ENCODE peak calls at places on chromosomes 1 and 21, in ten cellular contexts. P, J, U, R, Q, O, C, V, F and A are unnamed samples.

GRCh38 chr1:205044745-205045144 is 1.7 kb downstream of the CNTN2 start:
- DNase-seq in U (no peak), F (no peak), J (no peak), P (no peak), V (no peak), Q (no peak), R (no peak), O (peak), C (no peak), A (no peak)

GRCh38 chr1:228291906-228292608 is 84.2 kb downstream of the OBSCN start:
- DNase-seq in R (no peak), P (no peak), J (no peak), U (no peak), Q (no peak), V (no peak), F (peak), O (no peak), C (no peak), A (no peak)

GRCh38 chr1:68204965-68205630 is 27.2 kb downstream of the WLS start:
- DNase-seq in O (no peak), J (no peak), P (no peak), U (no peak), V (peak), Q (no peak), F (no peak), C (no peak), R (no peak), A (peak)

GRCh38 chr1:152860129-152860528 is 333 bp downstream of the LCE7A start:
- DNase-seq in U (no peak), V (no peak), O (no peak), P (no peak), F (no peak), Q (no peak), J (no peak), C (no peak), R (no peak), A (no peak)

GRCh38 chr1:145804235-145805045 is 19.5 kb downstream of the RNF115 start:
- DNase-seq in J (no peak), P (peak), U (no peak), C (no peak), R (no peak), V (no peak), Q (no peak), F (no peak), O (no peak), A (no peak)

GRCh38 chr1:225412301-225412700 is 15.5 kb downstream of the LBR start:
- DNase-seq in R (no peak), C (no peak), J (no peak), F (no peak), Q (no peak), O (no peak), V (peak), U (no peak), P (no peak), A (no peak)

GRCh38 chr1:21651214-21652042 is 17.7 kb downstream of the RAP1GAP start:
- DNase-seq in C (peak), P (no peak), Q (peak), F (no peak), U (no peak), R (no peak), V (peak), J (peak), O (peak), A (peak)

GRCh38 chr1:201266774-201267173 is 16.5 kb upstream of the PKP1 start:
- DNase-seq in R (no peak), F (peak), J (no peak), Q (no peak), O (no peak), U (peak), C (no peak), V (no peak), P (no peak), A (no peak)

GRCh38 chr1:186429017-186429416 is 31.9 kb downstream of the PDC start:
- DNase-seq in O (no peak), V (no peak), J (no peak), C (no peak), Q (no peak), P (no peak), R (no peak), U (no peak), F (no peak), A (no peak)

GRCh38 chr1:201021333-201022177 is 2.0 kb downstream of the KIF21B start:
- DNase-seq in U (no peak), P (no peak), J (peak), O (no peak), R (peak), C (no peak), F (no peak), V (no peak), Q (no peak), A (no peak)

GRCh38 chr21:40753756-40754155 is 93.2 kb downstream of the DSCAM start:
- DNase-seq in J (no peak), C (no peak), F (no peak), Q (no peak), R (no peak), V (no peak), O (peak), U (no peak), P (no peak), A (no peak)

GRCh38 chr1:155457237-155457636 is 105.4 kb downstream of the ASH1L start:
- DNase-seq in J (no peak), Q (no peak), O (no peak), R (no peak), V (no peak), U (no peak), P (no peak), F (no peak), C (no peak), A (no peak)

GRCh38 chr21:38300180-38300579 is 43.4 kb downstream of the KCNJ15 start:
- DNase-seq in P (no peak), V (no peak), J (no peak), O (no peak), Q (no peak), F (no peak), R (no peak), U (no peak), C (no peak), A (no peak)

GRCh38 chr1:103250441-103250861 is 142.1 kb upstream of the COL11A1 start:
- DNase-seq in U (no peak), R (no peak), F (peak), J (no peak), C (no peak), Q (no peak), V (no peak), P (no peak), O (no peak), A (no peak)

GRCh38 chr1:201676061-201676644 is 137.2 kb downstream of the NAV1 start:
- DNase-seq in R (no peak), U (no peak), Q (no peak), O (peak), C (peak), V (peak), F (peak), J (peak), P (no peak), A (peak)

GRCh38 chr21:32916522-32917099 is 109.1 kb upstream of the OLIG2 start:
- DNase-seq in P (no peak), Q (no peak), O (no peak), C (no peak), R (peak), J (no peak), V (no peak), F (no peak), U (no peak), A (no peak)

GRCh38 chr1:150557065-150557600 is 7.9 kb downstream of the ADAMTSL4 start:
- DNase-seq in J (peak), C (no peak), R (no peak), U (no peak), Q (no peak), P (no peak), V (no peak), F (no peak), O (no peak), A (no peak)

GRCh38 chr1:223186800-223187199 is 43.8 kb upstream of the TLR5 start:
- DNase-seq in P (no peak), C (no peak), R (no peak), Q (no peak), F (no peak), J (no peak), U (no peak), O (no peak), V (no peak), A (no peak)

GRCh38 chr1:59926381-59927243 is at the start of gene CYP2J2:
- DNase-seq in P (no peak), F (peak), V (peak), J (peak), U (peak), O (peak), C (peak), Q (peak), R (no peak), A (peak)

GRCh38 chr1:93140106-93140505 is 40.1 kb downstream of the TMED5 start:
- DNase-seq in C (no peak), J (no peak), R (no peak), Q (no peak), F (no peak), U (no peak), P (no peak), V (no peak), O (no peak), A (no peak)

GRCh38 chr1:48228156-48228555 is 5.6 kb downstream of the SLC5A9 start:
- DNase-seq in V (no peak), F (no peak), U (no peak), C (no peak), P (no peak), J (no peak), R (no peak), Q (no peak), O (peak), A (no peak)

GRCh38 chr21:17416139-17416538 is 96.7 kb upstream of the CXADR start:
- DNase-seq in F (peak), R (no peak), V (no peak), C (no peak), Q (no peak), O (no peak), J (no peak), P (no peak), U (no peak), A (no peak)

GRCh38 chr1:79295967-79296366 is 289.4 kb upstream of the ADGRL4 start:
- DNase-seq in U (no peak), V (no peak), O (no peak), R (no peak), J (no peak), F (no peak), P (no peak), Q (no peak), C (no peak), A (no peak)

GRCh38 chr1:233289676-233290075 is 5.8 kb downstream of the PCNX2 start:
- DNase-seq in Q (no peak), F (no peak), C (no peak), U (no peak), O (no peak), J (no peak), R (no peak), V (peak), P (no peak), A (peak)

GRCh38 chr1:50832167-50832566 is 127.9 kb downstream of the FAF1 start:
- DNase-seq in V (no peak), Q (no peak), F (no peak), J (no peak), R (no peak), P (no peak), U (no peak), C (no peak), O (no peak), A (no peak)

GRCh38 chr1:82160036-82160435 is 359.3 kb downstream of the ADGRL2 start:
- DNase-seq in C (no peak), Q (no peak), F (peak), R (no peak), J (no peak), V (no peak), P (no peak), O (no peak), U (no peak), A (no peak)

GRCh38 chr21:46543306-46543705 is 61.6 kb downstream of the S100B start:
- DNase-seq in O (no peak), F (no peak), Q (no peak), U (no peak), V (no peak), R (no peak), P (no peak), J (no peak), C (no peak), A (no peak)

GRCh38 chr21:39103689-39104088 is 79.6 kb downstream of the PSMG1 start:
- DNase-seq in O (no peak), C (no peak), F (no peak), P (no peak), R (no peak), J (no peak), Q (no peak), V (no peak), U (peak), A (no peak)

GRCh38 chr1:53344921-53345838 is 17.3 kb upstream of the LRP8 start:
- DNase-seq in P (no peak), O (no peak), J (no peak), Q (no peak), C (peak), R (no peak), V (no peak), F (no peak), U (peak), A (no peak)

GRCh38 chr1:12527564-12527963 is 90.4 kb downstream of the DHRS3 start:
- DNase-seq in U (no peak), C (no peak), Q (no peak), O (no peak), F (no peak), J (no peak), P (no peak), V (peak), R (no peak), A (peak)

GRCh38 chr1:12525311-12526181 is 92.5 kb downstream of the DHRS3 start:
- DNase-seq in V (peak), C (no peak), J (peak), R (no peak), P (no peak), F (peak), Q (no peak), U (peak), O (no peak), A (peak)

GRCh38 chr1:12529640-12530174 is 88.3 kb downstream of the DHRS3 start:
- DNase-seq in U (no peak), J (no peak), V (no peak), O (no peak), Q (no peak), R (no peak), C (no peak), P (no peak), F (no peak), A (no peak)

GRCh38 chr1:12530462-12531168 is 87.4 kb downstream of the DHRS3 start:
- DNase-seq in Q (no peak), C (no peak), O (no peak), P (no peak), V (no peak), F (no peak), U (no peak), R (no peak), J (no peak), A (no peak)

DNA sequence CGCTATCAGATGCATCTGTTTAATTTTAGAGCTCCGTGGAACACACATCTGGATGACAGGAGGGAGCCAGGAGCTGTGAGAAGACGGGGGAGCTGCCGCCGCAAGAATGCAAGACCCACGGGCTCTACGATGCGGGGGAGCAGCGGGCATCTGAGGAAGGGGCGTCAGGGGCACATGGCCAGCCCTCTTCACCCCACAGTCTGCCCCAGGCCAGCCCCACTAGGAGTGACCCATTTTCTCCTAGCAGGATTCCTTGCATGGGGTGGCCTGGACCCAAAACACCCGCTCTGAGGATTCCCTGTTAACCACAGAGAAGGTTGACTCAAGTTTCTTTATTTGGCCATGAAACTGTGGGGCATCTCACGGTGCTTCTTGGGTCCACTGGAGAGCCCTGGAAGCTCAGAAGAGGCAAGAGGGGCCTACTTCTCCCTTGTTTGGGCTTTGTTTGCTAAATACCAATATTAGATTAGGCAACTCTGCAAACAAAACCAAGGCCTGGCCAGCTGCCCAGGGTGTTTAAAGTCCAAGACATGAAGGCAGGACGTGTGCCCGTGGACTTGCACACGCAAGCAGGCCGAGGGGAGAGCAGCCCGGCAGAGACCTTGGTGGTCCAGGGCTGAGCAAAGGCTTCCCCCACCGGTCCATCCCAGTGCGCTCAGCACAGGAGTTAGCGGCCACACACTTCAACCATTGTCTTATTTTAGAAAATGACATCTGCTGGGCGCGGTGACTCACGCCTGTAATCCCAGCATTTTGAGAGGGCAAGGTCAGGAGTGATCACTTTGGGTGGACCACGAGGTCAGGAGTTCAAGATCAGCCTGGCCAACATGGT is 89.8 kb downstream of the DHRS3 start:
- DNase-seq in C (no peak), V (peak), F (peak), R (no peak), J (peak), U (peak), Q (no peak), O (no peak), P (no peak), A (peak)
- TF ChIP-seq CTCF in C (no peak), V (no peak), F (no peak), R (no peak), J (no peak), U (no peak), Q (no peak), O (no peak), P (no peak), A (no peak)

GRCh38 chr1:167599839-167600581 is 30.0 kb upstream of the RCSD1 start:
- DNase-seq in F (peak), R (peak), J (peak), O (peak), P (no peak), V (peak), U (peak), Q (no peak), C (peak), A (peak)
- TF ChIP-seq CTCF in F (peak), R (peak), J (peak), O (peak), P (peak), V (peak), U (no peak), Q (peak), C (peak), A (peak)

DNA sequence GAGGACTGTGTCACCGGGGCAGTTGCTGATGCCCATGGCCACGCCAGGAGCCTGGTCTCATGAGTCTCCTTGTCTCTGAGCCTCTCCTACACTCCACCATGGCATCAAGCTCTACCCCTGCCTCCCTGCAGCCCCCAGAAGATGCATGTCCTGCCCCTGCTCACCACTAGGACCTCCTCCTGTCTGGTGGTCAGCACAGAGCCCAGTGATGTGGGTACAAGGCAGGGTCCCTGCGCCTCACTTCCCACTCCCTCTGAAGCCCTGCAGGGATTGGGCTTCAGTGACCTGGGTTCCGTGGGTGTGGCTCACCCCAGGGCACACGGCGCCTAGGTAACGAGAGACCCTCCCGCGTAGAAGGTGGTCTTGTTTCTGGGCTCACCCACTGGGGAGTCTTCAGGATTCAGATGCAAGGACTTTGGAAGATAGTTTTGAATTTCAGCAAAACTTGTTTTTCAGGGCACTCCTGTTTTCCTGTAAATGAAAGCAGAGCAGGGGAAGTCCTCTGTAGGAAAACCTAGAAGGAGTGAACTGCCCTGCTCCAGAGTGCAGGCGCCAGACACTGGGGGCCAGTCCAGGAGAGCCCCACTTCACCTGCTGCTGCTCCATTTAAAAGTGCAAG is 2.8 kb downstream of the COL18A1 start:
- DNase-seq in O (no peak), R (no peak), U (no peak), P (no peak), Q (no peak), V (no peak), J (no peak), C (no peak), F (no peak), A (no peak)
- TF ChIP-seq CTCF in O (no peak), R (no peak), U (no peak), P (peak), Q (no peak), V (no peak), J (no peak), C (no peak), F (no peak), A (no peak)

DNA sequence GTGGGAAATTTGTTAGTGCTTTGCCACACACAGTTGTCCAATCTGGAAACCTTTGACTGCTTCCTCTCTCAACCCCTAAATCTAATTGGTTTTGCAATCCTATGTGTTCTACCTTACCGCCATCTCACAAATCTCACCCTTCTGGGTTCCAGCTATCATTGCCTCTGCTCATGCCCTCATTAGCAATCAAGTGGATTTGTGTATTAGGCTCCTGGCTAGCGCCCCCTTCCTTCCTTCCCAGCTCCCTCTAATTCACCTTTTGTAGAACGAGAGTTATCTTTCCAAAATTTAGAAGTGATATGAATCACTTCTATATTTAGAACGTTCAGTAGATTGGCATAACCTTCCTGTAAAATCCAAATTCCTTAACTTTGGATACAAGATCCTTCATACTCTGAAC is 18.6 kb downstream of the FMO1 start:
- DNase-seq in U (no peak), Q (no peak), O (no peak), F (no peak), R (no peak), J (no peak), C (no peak), V (no peak), P (no peak), A (no peak)
- TF ChIP-seq CTCF in U (no peak), Q (no peak), O (no peak), F (no peak), R (no peak), J (no peak), C (no peak), V (no peak), P (no peak), A (no peak)

DNA sequence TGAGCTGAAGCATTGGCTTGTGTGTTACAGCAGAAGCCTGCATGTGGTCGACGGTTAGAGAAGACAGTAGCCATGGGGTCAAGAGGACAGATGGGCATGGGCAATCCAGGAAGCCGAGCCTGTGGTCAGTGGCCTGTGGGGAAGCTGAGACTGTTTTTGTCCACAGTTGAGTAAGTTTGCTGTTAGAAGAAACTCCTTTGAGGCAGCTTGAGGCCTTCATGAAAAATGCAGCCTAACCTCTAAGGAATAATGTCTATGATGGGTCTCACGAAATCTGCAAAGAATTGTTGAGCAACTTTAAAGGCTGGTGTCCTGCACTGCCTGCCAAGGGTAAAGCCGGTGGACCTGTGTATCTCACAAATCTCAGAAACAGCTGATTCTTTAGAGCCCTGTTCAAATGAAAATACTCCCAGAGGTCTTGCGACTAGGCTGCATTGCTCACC is 322.4 kb downstream of the SETD4 start:
- DNase-seq in C (peak), Q (no peak), F (peak), O (no peak), V (no peak), R (no peak), U (no peak), P (no peak), J (no peak), A (peak)
- TF ChIP-seq CTCF in C (no peak), Q (no peak), F (no peak), O (no peak), V (no peak), R (no peak), U (no peak), P (no peak), J (no peak), A (no peak)

GRCh38 chr21:36980280-36981048 is 14.0 kb upstream of the HLCS start:
- DNase-seq in U (no peak), C (peak), Q (no peak), R (no peak), V (peak), J (peak), P (no peak), O (peak), F (peak), A (peak)
- TF ChIP-seq CTCF in U (no peak), C (no peak), Q (no peak), R (no peak), V (peak), J (no peak), P (no peak), O (no peak), F (no peak), A (peak)